ENCODE peak calls at places on chromosomes 13 and 19, in six cellular contexts. Z, S, H, B, I and G are unnamed samples. For H3K9me3, the result is how much of the 10 kb centered on the place peaks cover.

GRCh38 chr13:95677564-95678386 is 836 bp downstream of the DNAJC3 start:
- DNase-seq in Z (peak), B (peak), I (no peak), S (no peak), H (no peak), G (no peak)

GRCh38 chr19:5477451-5478215 is 22.4 kb downstream of the ZNRF4 start:
- DNase-seq in B (no peak), I (no peak), Z (no peak), S (no peak), H (no peak), G (no peak)

GRCh38 chr19:33393286-33394005 is 19.9 kb downstream of the CEBPG start:
- DNase-seq in I (peak), B (peak), Z (no peak), S (peak), H (peak), G (no peak)

GRCh38 chr13:109779074-109779473 is 7.3 kb downstream of the IRS2 start:
- DNase-seq in Z (peak), I (no peak), B (no peak), H (no peak), S (peak), G (no peak)

GRCh38 chr13:110137677-110138008 is 169.3 kb downstream of the COL4A1 start:
- DNase-seq in Z (no peak), H (no peak), B (peak), S (peak), I (peak), G (peak)

GRCh38 chr13:84917252-84917878 is 881.9 kb downstream of the SLITRK6 start:
- DNase-seq in Z (peak), I (no peak), H (no peak), B (peak), S (peak), G (no peak)

GRCh38 chr19:49983645-49984229 is 22.8 kb upstream of the SIGLEC11 start:
- DNase-seq in B (peak), H (peak), S (peak), Z (peak), I (peak), G (peak)

GRCh38 chr13:21973437-21974125 is 302.7 kb downstream of the FGF9 start:
- DNase-seq in S (no peak), H (no peak), Z (no peak), B (no peak), I (no peak), G (no peak)

GRCh38 chr13:29474991-29475390 is 120.5 kb downstream of the SLC7A1 start:
- DNase-seq in B (peak), I (no peak), Z (peak), S (no peak), H (no peak), G (no peak)

GRCh38 chr13:78020861-78021260 is 102.2 kb upstream of the EDNRB start:
- DNase-seq in I (no peak), S (no peak), B (no peak), Z (no peak), H (no peak), G (no peak)

GRCh38 chr19:12757544-12758274 is 6.1 kb downstream of the BEST2 start:
- DNase-seq in Z (peak), I (peak), H (peak), B (peak), S (peak), G (peak)

GRCh38 chr19:34963531-34964406 is at the start of gene ZNF792:
- DNase-seq in S (peak), H (peak), I (peak), Z (peak), B (peak), G (peak)

GRCh38 chr19:1848399-1849131 is at the start of gene REXO1:
- DNase-seq in B (peak), I (peak), Z (peak), S (peak), H (peak), G (peak)

GRCh38 chr13:79482271-79482970 is 1.5 kb downstream of the NDFIP2 start:
- DNase-seq in H (no peak), B (peak), S (no peak), Z (peak), I (no peak), G (no peak)

GRCh38 chr19:47095707-47096704 is 17.6 kb downstream of the ZC3H4 start:
- DNase-seq in S (no peak), Z (peak), I (peak), B (peak), H (peak), G (no peak)

GRCh38 chr13:41547253-41548000 is 90.1 kb downstream of the RGCC start:
- DNase-seq in Z (peak), S (no peak), B (peak), H (peak), I (peak), G (no peak)

GRCh38 chr19:38849746-38850230 is at the start of gene HNRNPL:
- DNase-seq in B (no peak), Z (no peak), I (no peak), H (peak), S (peak), G (peak)

GRCh38 chr19:46131485-46132143 is 7.1 kb upstream of the IGFL3 start:
- DNase-seq in H (no peak), S (no peak), I (no peak), B (no peak), Z (peak), G (no peak)

GRCh38 chr19:32581704-32582164 is 744 bp downstream of the PDCD5 start:
- DNase-seq in H (no peak), I (peak), B (peak), S (peak), Z (peak), G (peak)

DNA sequence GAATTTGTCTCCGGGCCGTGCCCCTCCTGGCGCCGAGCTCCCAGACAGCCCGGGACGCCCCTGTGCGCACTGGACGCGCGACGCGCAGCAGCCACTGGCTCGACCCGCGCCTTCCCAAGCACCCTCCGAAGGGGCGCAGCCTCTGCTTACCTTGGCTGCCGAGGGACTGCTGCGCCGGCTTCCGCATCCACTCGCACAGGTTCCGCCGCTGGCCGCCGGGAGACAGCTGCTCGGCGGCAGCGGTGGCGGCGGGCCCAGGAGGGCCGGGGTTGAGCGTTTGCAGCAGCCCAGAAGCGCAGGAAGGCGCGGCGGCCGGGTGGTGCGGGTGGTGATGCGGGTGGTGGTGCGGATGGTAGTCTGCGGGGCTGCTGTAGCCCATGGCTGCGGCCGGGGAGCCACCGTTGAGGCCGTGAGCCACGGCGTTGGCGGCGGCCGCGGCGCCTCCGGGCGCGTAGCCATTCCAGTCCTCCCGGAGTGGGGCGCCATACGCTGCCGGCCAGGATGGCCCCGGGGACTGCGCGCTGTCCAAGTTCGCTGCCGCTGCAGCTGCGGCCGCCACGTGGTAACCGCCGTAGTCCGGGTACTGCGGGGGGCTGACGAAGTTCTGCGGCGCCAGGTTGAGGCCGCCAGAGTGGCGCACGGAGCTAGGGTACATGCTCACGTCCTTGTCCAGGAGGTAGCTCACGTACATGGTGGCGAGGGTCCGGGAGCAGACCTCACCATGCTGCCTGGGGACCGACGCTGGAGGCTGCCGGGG is 621 bp downstream of the CDX2 start:
- DNase-seq in B (no peak), Z (no peak), I (no peak), S (peak), H (no peak), G (no peak)
- H3K27ac ChIP-seq in B (no peak), Z (no peak), I (no peak), S (no peak), H (no peak), G (no peak)

GRCh38 chr13:99062593-99062992 is 84.7 kb upstream of the DOCK9 start:
- DNase-seq in B (peak), S (no peak), I (peak), H (peak), Z (peak), G (no peak)

GRCh38 chr13:99065250-99066015 is 87.6 kb upstream of the DOCK9 start:
- DNase-seq in H (no peak), I (no peak), B (no peak), S (no peak), Z (no peak), G (peak)

GRCh38 chr13:99063178-99063577 is 85.3 kb upstream of the DOCK9 start:
- DNase-seq in I (no peak), Z (no peak), S (no peak), B (no peak), H (no peak), G (no peak)

GRCh38 chr13:99064624-99065249 is 86.9 kb upstream of the DOCK9 start:
- DNase-seq in I (no peak), H (no peak), B (no peak), S (no peak), Z (no peak), G (peak)

GRCh38 chr13:99063952-99064351 is 86.1 kb upstream of the DOCK9 start:
- DNase-seq in Z (no peak), S (no peak), H (no peak), I (no peak), B (peak), G (no peak)
- H3K9me3 ChIP-seq in Z (under half), S (under half), H (under half), I (under half), B (under half), G (under half)

GRCh38 chr19:681029-681626 is 4.9 kb downstream of the FSTL3 start:
- DNase-seq in I (peak), B (peak), Z (no peak), H (no peak), S (peak), G (peak)
- H3K27ac ChIP-seq in I (peak), B (peak), Z (peak), H (peak), S (peak), G (peak)

GRCh38 chr19:9494096-9494495 is 4.3 kb downstream of the ZNF560 start:
- DNase-seq in H (no peak), I (no peak), B (no peak), Z (no peak), S (no peak), G (no peak)
- H3K9me3 ChIP-seq in H (under half), I (under half), B (under half), Z (under half), S (under half), G (under half)

GRCh38 chr19:48750351-48750750 is 2.1 kb downstream of the FUT1 start:
- DNase-seq in Z (no peak), H (no peak), B (no peak), I (no peak), S (no peak), G (no peak)

GRCh38 chr19:48745208-48745995 is 1.3 kb downstream of the IZUMO1 start:
- DNase-seq in H (no peak), S (peak), I (no peak), B (peak), Z (peak), G (peak)

GRCh38 chr19:48749571-48750198 is 2.8 kb downstream of the FUT1 start:
- DNase-seq in S (no peak), I (no peak), Z (no peak), B (no peak), H (no peak), G (no peak)

GRCh38 chr19:48746738-48747575 is at the start of gene IZUMO1:
- DNase-seq in H (peak), S (peak), Z (peak), B (peak), I (peak), G (peak)

GRCh38 chr19:48746120-48746519 is 589 bp downstream of the IZUMO1 start:
- DNase-seq in S (no peak), Z (no peak), B (no peak), I (no peak), H (no peak), G (no peak)
- H3K27ac ChIP-seq in S (no peak), Z (no peak), B (no peak), I (peak), H (no peak), G (no peak)

DNA sequence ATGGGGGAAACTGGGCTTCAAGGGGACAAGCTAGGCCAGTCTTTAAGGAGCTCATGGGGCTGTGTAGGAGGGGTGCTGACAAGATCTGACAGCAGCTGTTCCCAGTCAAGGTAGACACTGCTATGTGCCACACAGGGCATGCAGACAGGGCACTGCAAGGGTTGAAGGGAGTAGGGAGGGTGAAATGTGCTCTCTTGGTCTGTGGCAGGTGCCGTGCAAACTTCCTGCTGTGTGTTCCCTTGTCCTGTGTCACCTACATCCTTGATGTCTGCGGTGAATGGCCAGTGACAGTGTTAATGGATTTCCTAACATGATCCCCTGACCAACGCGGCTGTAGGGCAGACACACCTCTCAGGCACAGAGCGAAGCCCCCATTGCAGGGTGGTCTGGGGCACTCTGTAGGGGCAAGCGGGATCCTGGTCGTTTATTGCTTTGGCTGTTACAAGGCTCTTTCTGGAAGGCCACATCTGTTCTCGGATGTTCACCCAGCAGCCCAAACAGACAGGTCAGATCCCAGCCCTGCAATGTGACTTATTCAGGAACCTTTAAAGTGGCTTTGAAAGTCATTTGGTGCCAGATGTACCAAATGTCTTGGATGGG is 199.4 kb upstream of the ZNF536 start:
- DNase-seq in B (no peak), S (no peak), H (no peak), Z (no peak), I (no peak), G (no peak)
- H3K9me3 ChIP-seq in B (under half), S (under half), H (under half), Z (under half), I (under half), G (under half)

GRCh38 chr19:54470991-54471782 is 1.9 kb downstream of the CDC42EP5 start:
- DNase-seq in B (peak), H (no peak), S (no peak), I (peak), Z (no peak), G (no peak)

GRCh38 chr19:54473071-54473941 is at the start of gene CDC42EP5:
- DNase-seq in H (peak), S (peak), Z (peak), I (peak), B (peak), G (no peak)

GRCh38 chr19:54473983-54474382 is 887 bp upstream of the CDC42EP5 start:
- DNase-seq in Z (no peak), B (no peak), I (no peak), S (no peak), H (no peak), G (no peak)

GRCh38 chr19:54469496-54469934 is 3.6 kb downstream of the CDC42EP5 start:
- DNase-seq in S (no peak), I (peak), H (no peak), Z (no peak), B (no peak), G (no peak)

DNA sequence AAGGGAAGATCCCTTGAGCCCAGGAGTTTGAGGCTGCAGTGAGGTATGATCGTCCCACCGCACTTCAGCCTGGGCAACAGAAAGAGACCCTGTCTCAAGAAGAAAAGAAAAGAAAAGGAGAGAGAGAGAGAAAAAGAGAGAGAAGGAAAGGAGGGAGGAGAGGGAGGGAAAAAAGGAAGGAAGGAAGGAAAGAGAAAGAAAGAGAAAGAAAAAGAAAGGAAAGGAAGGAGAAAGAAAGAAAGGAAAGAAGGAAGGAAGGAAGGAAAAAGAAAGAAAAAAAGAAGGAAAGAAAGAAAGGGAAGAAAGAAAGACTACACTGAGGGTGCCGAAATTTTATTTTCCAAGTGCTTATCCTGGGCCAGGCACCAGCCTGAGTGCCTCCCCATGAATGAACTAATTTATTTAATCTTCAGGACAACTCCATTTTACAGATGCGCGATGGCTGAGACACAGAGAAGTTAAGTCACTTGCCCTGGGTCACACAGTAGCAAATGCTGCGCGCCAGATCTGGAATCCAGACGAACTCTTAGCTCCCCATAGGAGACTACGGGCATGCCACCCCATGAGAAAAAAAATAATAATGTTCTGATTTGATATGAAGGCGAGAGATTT is 2.7 kb downstream of the CDC42EP5 start:
- DNase-seq in S (no peak), Z (no peak), B (no peak), I (no peak), H (no peak), G (no peak)
- H3K27ac ChIP-seq in S (no peak), Z (no peak), B (no peak), I (peak), H (no peak), G (no peak)

DNA sequence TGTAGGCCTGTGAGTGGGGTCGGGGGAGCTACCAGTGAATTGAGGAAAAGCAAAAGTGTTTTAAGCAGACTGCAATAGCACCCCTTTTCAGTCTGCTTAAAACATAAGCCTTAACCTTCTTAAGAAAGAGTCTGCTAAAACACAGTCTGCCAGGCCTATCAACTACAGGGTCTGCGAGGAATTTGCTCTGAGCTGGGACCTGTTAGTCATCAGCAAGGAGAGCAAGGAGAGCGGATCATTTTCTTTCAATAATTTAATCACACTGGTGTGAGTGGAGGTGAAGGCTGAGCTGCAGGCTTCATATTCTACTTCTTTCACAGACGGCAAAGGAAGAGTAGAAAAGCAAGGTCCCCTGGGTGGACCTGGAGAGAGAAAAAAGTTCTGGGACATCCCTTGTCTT is 342.7 kb downstream of the ENOX1 start:
- DNase-seq in S (no peak), H (no peak), I (no peak), B (no peak), Z (peak), G (no peak)
- H3K9me3 ChIP-seq in S (under half), H (under half), I (under half), B (under half), Z (under half), G (under half)

DNA sequence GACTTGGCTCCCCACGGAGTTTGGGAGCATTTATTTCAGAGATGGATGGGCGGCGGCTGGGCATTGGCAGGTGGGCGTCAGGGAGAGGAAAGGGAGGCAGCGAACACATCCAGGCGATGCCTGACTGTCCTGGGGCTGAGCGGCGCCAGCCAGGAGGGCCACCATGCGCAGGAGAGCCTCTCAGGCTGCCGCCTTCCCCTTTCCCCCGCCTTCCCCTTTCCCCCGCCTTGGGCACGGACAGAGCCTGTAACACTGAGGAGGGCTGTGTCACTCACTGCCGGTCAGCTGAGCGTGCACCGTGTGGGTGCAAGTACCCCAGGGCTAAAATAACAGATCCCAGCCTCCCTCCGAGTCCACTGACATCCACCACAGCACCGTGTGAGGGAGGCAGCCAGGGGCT is 11.4 kb downstream of the MCF2L start:
- DNase-seq in B (no peak), H (no peak), Z (no peak), I (no peak), S (peak), G (no peak)
- H3K27ac ChIP-seq in B (no peak), H (no peak), Z (no peak), I (peak), S (no peak), G (no peak)

GRCh38 chr19:57747472-57747807 is 825 bp downstream of the ZNF776 start:
- DNase-seq in I (no peak), Z (no peak), S (no peak), H (no peak), B (peak), G (no peak)
- H3K9me3 ChIP-seq in I (under half), Z (under half), S (under half), H (under half), B (under half), G (under half)